ENCODE peak calls at places on chromosomes 4 and X, in six cellular contexts. E is fibroblast of gingiva; X is glomerular endothelial cell; V is stimulated activated CD8-positive, alpha-beta memory T cell treated with anti-CD3 and anti-CD28 coated beads, Interleukin-4, amount 100 ng/mL, for 48 hours; A is occipital lobe; O is mesenchymal stem cell. G is an unnamed sample.

GRCh38 chrX:48938721-48939416 is 18.5 kb downstream of the OTUD5 start:
- DNase-seq in E (no peak), X (no peak), V (peak), A (no peak), O (no peak), G (no peak)

GRCh38 chr4:120071192-120071795 is 4.6 kb upstream of the MAD2L1 start:
- DNase-seq in E (peak), X (no peak), V (peak), A (no peak), O (peak), G (peak)

GRCh38 chrX:109774706-109775105 is 41.6 kb upstream of the ACSL4 start:
- DNase-seq in E (peak), X (no peak), V (no peak), A (no peak), O (peak), G (no peak)

GRCh38 chr4:7582313-7583096 is 147.8 kb upstream of the PSAPL1 start:
- DNase-seq in E (no peak), X (no peak), V (no peak), A (no peak), O (no peak), G (no peak)

GRCh38 chr4:40559585-40560465 is 69.8 kb downstream of the RBM47 start:
- DNase-seq in E (no peak), X (no peak), V (no peak), A (no peak), O (no peak), G (no peak)

GRCh38 chrX:79645749-79646148 is 278.6 kb upstream of the ITM2A start:
- DNase-seq in E (no peak), X (no peak), V (no peak), A (no peak), O (no peak), G (no peak)

GRCh38 chr4:85751907-85752306 is 277.0 kb downstream of the ARHGAP24 start:
- DNase-seq in E (no peak), X (no peak), V (no peak), A (no peak), O (no peak), G (peak)

GRCh38 chr4:184401397-184402171 is 72.8 kb downstream of the IRF2 start:
- DNase-seq in E (no peak), X (no peak), V (no peak), A (no peak), O (no peak), G (no peak)

GRCh38 chr4:304987-305680 is at the start of gene ZNF732:
- DNase-seq in E (peak), X (peak), V (no peak), A (peak), O (peak), G (no peak)

GRCh38 chr4:67019670-67020069 is 525.6 kb downstream of the CENPC start:
- DNase-seq in E (no peak), X (no peak), V (no peak), A (no peak), O (peak), G (peak)

GRCh38 chrX:7746861-7747260 is 96.1 kb upstream of the VCX start:
- DNase-seq in E (peak), X (no peak), V (no peak), A (no peak), O (no peak), G (no peak)

GRCh38 chr4:64756016-64756415 is 346.8 kb upstream of the TECRL start:
- DNase-seq in E (no peak), X (no peak), V (no peak), A (no peak), O (peak), G (no peak)

GRCh38 chr4:109921384-109921808 is 8.7 kb downstream of the EGF start:
- DNase-seq in E (peak), X (no peak), V (no peak), A (peak), O (peak), G (no peak)

GRCh38 chr4:100286601-100287000 is 96.3 kb upstream of the DDIT4L start:
- DNase-seq in E (no peak), X (no peak), V (no peak), A (no peak), O (no peak), G (peak)

GRCh38 chrX:49264460-49264859 is at the start of gene FOXP3:
- DNase-seq in E (no peak), X (no peak), V (no peak), A (no peak), O (no peak), G (no peak)

GRCh38 chrX:141989802-141990201 is 86.1 kb downstream of the MAGEC1 start:
- DNase-seq in E (no peak), X (no peak), V (no peak), A (no peak), O (no peak), G (no peak)

GRCh38 chr4:183797041-183797444 is 108.1 kb upstream of the STOX2 start:
- DNase-seq in E (no peak), X (no peak), V (peak), A (no peak), O (no peak), G (no peak)

GRCh38 chr4:127793528-127793927 is 11.4 kb downstream of the HSPA4L start:
- DNase-seq in E (no peak), X (no peak), V (no peak), A (no peak), O (no peak), G (no peak)

GRCh38 chr4:177005801-177006230 is 213.1 kb upstream of the VEGFC start:
- DNase-seq in E (peak), X (peak), V (no peak), A (no peak), O (peak), G (no peak)

GRCh38 chr4:121192500-121192899 is 28.4 kb upstream of the TNIP3 start:
- DNase-seq in E (peak), X (peak), V (no peak), A (no peak), O (peak), G (peak)

GRCh38 chr4:168723569-168723968 is 226.7 kb downstream of the PALLD start:
- DNase-seq in E (no peak), X (no peak), V (no peak), A (no peak), O (no peak), G (no peak)

GRCh38 chr4:163895369-163896005 is 401.0 kb downstream of the TMA16 start:
- DNase-seq in E (no peak), X (no peak), V (peak), A (no peak), O (no peak), G (no peak)

GRCh38 chrX:53594354-53594753 is 92.2 kb downstream of the HUWE1 start:
- DNase-seq in E (peak), X (no peak), V (no peak), A (no peak), O (peak), G (no peak)

GRCh38 chr4:8372506-8373070 is 67.9 kb downstream of the ACOX3 start:
- DNase-seq in E (no peak), X (no peak), V (no peak), A (no peak), O (no peak), G (no peak)

GRCh38 chrX:32929040-32929439 is 282.3 kb downstream of the DMD start:
- DNase-seq in E (no peak), X (no peak), V (no peak), A (no peak), O (no peak), G (no peak)

GRCh38 chr4:144645621-144646522 is at the start of gene HHIP:
- DNase-seq in E (peak), X (no peak), V (peak), A (peak), O (peak), G (no peak)

GRCh38 chr4:79249879-79250503 is 75.9 kb downstream of the NAA11 start:
- DNase-seq in E (no peak), X (no peak), V (no peak), A (no peak), O (no peak), G (no peak)

GRCh38 chr4:7195546-7196282 is 3.4 kb downstream of the SORCS2 start:
- DNase-seq in E (peak), X (no peak), V (no peak), A (no peak), O (no peak), G (no peak)

GRCh38 chr4:15913631-15913970 is 24.9 kb downstream of the FGFBP1 start:
- DNase-seq in E (peak), X (peak), V (no peak), A (no peak), O (peak), G (no peak)

GRCh38 chr4:7323872-7324650 is 110.7 kb downstream of the PSAPL1 start:
- DNase-seq in E (no peak), X (no peak), V (peak), A (no peak), O (no peak), G (peak)

GRCh38 chr4:176236909-176237308 is 32.1 kb downstream of the ASB5 start:
- DNase-seq in E (no peak), X (no peak), V (no peak), A (no peak), O (peak), G (no peak)